ENCODE peak calls at places on chromosomes 11 and 22, in nine cellular contexts. V, M, H, P, K, A, O, T and S are unnamed samples.

GRCh38 chr11:123231263-123231662 is 36.2 kb upstream of the CLMP start:
- DNase-seq in V (peak), M (no peak), H (no peak), P (no peak), K (no peak), A (no peak), O (peak), T (no peak), S (no peak)

GRCh38 chr11:67452141-67452952 is at the start of gene GPR152:
- DNase-seq in V (no peak), M (no peak), H (no peak), P (peak), K (peak), A (no peak), O (no peak), T (peak), S (no peak)

GRCh38 chr11:121536116-121536515 is 83.3 kb upstream of the SORL1-AS1 start:
- DNase-seq in V (no peak), M (no peak), H (no peak), P (no peak), K (no peak), A (no peak), O (no peak), T (no peak), S (no peak)

GRCh38 chr11:32473282-32473909 is 38.1 kb upstream of the WT1 start:
- DNase-seq in V (no peak), M (no peak), H (no peak), P (no peak), K (no peak), A (no peak), O (no peak), T (no peak), S (no peak)

GRCh38 chr11:2377511-2378443 is 667 bp downstream of the CD81 start:
- DNase-seq in V (peak), M (no peak), H (peak), P (peak), K (peak), A (peak), O (no peak), T (peak), S (no peak)

GRCh38 chr11:132658004-132658403 is 874.3 kb downstream of the OPCML start:
- DNase-seq in V (no peak), M (no peak), H (no peak), P (no peak), K (no peak), A (no peak), O (no peak), T (no peak), S (peak)

GRCh38 chr11:61851900-61852295 is 23.8 kb downstream of the FADS2 start:
- DNase-seq in V (no peak), M (no peak), H (no peak), P (no peak), K (no peak), A (no peak), O (no peak), T (no peak), S (no peak)

GRCh38 chr22:18076060-18076497 is 1.7 kb upstream of the PEX26 start:
- DNase-seq in V (peak), M (peak), H (no peak), P (peak), K (peak), A (peak), O (peak), T (peak), S (peak)

GRCh38 chr11:405976-406795 is 8.6 kb downstream of the SIGIRR start:
- DNase-seq in V (no peak), M (no peak), H (no peak), P (no peak), K (peak), A (no peak), O (no peak), T (peak), S (no peak)

GRCh38 chr11:88284306-88285057 is 53.1 kb downstream of the CTSC start:
- DNase-seq in V (peak), M (no peak), H (no peak), P (no peak), K (no peak), A (no peak), O (no peak), T (no peak), S (no peak)

GRCh38 chr11:45647786-45648185 is 17.6 kb downstream of the CHST1 start:
- DNase-seq in V (no peak), M (no peak), H (no peak), P (no peak), K (no peak), A (no peak), O (no peak), T (no peak), S (no peak)

GRCh38 chr22:31170971-31171370 is 11.0 kb downstream of the RNF185 start:
- DNase-seq in V (no peak), M (no peak), H (no peak), P (no peak), K (no peak), A (no peak), O (no peak), T (no peak), S (no peak)

GRCh38 chr11:91927448-91927847 is 297.2 kb upstream of the FAT3 start:
- DNase-seq in V (no peak), M (no peak), H (no peak), P (no peak), K (no peak), A (no peak), O (no peak), T (no peak), S (no peak)

DNA sequence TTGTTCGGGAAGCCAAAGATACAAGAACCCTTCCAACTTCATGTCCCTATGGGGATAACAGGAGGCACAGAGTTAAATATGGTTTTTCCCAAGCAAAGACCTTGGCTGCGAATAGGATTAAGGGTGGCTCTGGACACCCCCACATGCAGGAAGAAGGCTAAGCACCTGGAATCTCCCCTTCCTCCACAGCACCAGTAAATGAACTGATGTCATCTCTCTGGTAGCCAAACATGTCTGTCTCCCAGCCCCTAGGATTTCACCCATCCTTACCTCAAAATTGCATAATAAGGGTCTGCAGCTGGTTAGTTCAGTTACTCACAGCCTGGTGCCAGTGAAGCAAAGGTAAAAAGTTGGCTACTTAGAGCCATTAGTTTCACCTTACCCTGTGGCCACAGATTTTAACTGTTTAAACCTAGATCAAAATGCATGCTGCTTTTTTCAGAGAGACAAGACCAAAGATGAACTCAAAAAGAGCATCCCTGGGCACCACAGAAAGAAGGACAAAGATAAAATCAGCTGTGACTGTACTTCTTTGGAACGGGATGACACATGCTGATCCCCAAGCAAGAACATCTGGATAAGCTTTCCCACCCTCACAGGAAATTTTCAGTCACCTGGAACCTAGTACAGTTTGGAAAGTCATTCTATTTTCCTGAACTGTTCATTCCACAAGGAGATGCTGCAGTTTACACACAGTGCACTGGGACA is 77.3 kb upstream of the AKIP1 start:
- DNase-seq in V (peak), M (no peak), H (no peak), P (no peak), K (no peak), A (no peak), O (no peak), T (no peak), S (no peak)
- H3K4me3 ChIP-seq in V (no peak), M (no peak), H (no peak), P (no peak), K (no peak), A (no peak), O (no peak), T (no peak), S (no peak)

GRCh38 chr11:64925536-64926449 is 1.3 kb downstream of the PPP2R5B start:
- DNase-seq in V (no peak), M (no peak), H (no peak), P (peak), K (peak), A (no peak), O (no peak), T (no peak), S (no peak)
- H3K4me3 ChIP-seq in V (peak), M (peak), H (peak), P (no peak), K (peak), A (no peak), O (peak), T (peak), S (peak)

DNA sequence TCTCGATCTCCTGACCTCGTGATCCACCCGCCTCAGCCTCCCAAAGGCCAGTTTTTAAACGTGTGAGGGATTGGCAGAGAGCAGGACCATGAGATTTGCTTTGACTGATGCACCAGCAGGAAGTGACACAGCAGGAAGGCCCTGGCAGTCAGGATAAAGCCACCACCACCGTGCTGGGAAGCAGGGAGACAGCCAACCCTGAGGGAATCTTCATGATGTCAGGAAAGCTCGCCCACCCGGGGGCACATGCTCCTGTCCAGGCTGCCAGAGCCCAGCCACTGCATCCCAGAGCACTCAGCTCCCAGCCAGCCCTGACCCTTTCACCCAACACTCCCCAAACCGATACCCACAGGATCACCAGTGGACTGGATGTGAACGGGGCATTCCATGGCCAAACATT is 6.1 kb downstream of the TUBGCP6 start:
- DNase-seq in V (no peak), M (no peak), H (no peak), P (no peak), K (no peak), A (no peak), O (no peak), T (no peak), S (no peak)
- H3K4me3 ChIP-seq in V (no peak), M (no peak), H (no peak), P (no peak), K (no peak), A (no peak), O (no peak), T (no peak), S (no peak)

GRCh38 chr22:37199839-37200161 is 11.8 kb upstream of the C1QTNF6 start:
- DNase-seq in V (no peak), M (no peak), H (no peak), P (peak), K (no peak), A (no peak), O (no peak), T (no peak), S (no peak)
- H3K4me3 ChIP-seq in V (no peak), M (peak), H (peak), P (no peak), K (peak), A (peak), O (no peak), T (peak), S (no peak)

GRCh38 chr22:41801886-41802285 is 1.4 kb downstream of the CCDC134 start:
- DNase-seq in V (no peak), M (no peak), H (no peak), P (no peak), K (no peak), A (peak), O (no peak), T (no peak), S (no peak)
- H3K4me3 ChIP-seq in V (peak), M (peak), H (no peak), P (no peak), K (peak), A (peak), O (no peak), T (peak), S (no peak)

GRCh38 chr11:78139422-78140391 is at the start of gene ALG8:
- DNase-seq in V (peak), M (peak), H (peak), P (peak), K (peak), A (peak), O (peak), T (peak), S (peak)

GRCh38 chr11:78132475-78132874 is 7.0 kb downstream of the ALG8 start:
- DNase-seq in V (no peak), M (no peak), H (no peak), P (no peak), K (no peak), A (no peak), O (no peak), T (no peak), S (no peak)

GRCh38 chr11:78138694-78139421 is 568 bp downstream of the ALG8 start:
- DNase-seq in V (peak), M (no peak), H (no peak), P (no peak), K (no peak), A (peak), O (no peak), T (no peak), S (no peak)

GRCh38 chr11:78140392-78141077 is 1.1 kb upstream of the ALG8 start:
- DNase-seq in V (peak), M (no peak), H (no peak), P (no peak), K (no peak), A (peak), O (no peak), T (no peak), S (no peak)

DNA sequence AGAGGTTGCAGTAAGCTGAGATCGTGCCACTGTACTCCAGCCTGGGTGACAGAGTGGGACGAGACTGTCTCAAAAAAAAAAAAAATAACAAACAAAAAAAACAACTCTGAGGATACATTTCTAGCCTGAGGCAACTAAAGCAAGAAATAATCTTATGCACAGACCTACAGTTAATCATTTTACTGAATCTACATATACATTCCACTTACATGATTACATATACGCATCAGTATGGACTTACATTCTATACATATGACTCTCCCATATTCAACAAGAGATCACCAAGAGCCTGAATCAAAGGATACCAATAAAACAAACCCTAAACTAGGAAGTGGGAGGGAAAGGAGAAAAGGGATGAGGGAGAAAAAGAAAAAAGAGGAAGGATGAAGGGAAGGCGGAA is 1.1 kb downstream of the ALG8 start:
- DNase-seq in V (no peak), M (no peak), H (no peak), P (no peak), K (no peak), A (peak), O (no peak), T (no peak), S (no peak)
- H3K4me3 ChIP-seq in V (no peak), M (peak), H (peak), P (no peak), K (peak), A (peak), O (no peak), T (peak), S (no peak)

DNA sequence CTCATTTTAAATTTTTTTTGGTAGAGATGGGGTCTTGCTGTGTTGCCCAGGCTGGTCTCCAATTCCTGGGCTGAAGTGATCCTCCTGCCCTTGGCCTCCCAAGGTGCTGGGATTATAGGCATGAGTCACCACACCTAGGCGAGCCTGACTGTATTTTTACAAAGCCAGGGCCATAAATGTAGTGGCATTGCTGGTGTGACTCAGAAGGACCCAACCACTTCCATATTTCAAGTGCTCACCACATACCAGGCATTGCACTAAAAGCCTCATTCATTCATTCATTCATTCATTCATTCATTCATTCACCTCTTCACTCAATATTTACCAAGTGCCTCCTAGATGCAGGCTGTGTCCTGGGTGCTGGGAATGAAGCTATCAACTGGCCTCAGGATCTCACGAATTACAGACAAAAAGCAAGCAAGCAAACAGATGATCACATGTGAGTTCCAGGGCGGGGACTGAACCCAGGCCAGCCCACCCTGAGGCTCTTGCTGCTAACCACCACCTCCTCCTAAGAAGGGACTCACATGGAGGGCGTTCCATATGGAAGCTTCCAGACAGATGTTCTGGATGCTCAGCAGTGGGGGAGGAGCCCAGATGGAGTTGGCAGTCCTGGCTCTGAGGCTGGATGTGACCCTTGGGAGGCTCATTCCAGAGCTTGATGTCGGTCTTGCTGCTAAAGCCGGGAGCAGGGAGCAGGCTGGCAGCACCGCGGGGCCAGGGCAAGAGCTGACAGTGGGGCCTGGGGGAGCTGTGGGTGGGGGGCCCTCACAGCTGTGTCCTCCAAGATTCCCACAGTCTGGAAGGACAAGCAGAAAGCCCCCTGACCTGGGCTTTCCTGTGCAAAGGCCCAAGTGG is 158.8 kb downstream of the CTTN start:
- DNase-seq in V (peak), M (no peak), H (no peak), P (no peak), K (peak), A (no peak), O (no peak), T (peak), S (no peak)
- H3K4me3 ChIP-seq in V (no peak), M (no peak), H (no peak), P (no peak), K (no peak), A (no peak), O (no peak), T (no peak), S (no peak)

GRCh38 chr22:44677299-44678244 is 24.4 kb upstream of the PRR5 start:
- DNase-seq in V (no peak), M (no peak), H (no peak), P (no peak), K (no peak), A (peak), O (no peak), T (no peak), S (no peak)

GRCh38 chr22:44680481-44680894 is 21.5 kb upstream of the PRR5 start:
- DNase-seq in V (no peak), M (no peak), H (no peak), P (no peak), K (no peak), A (no peak), O (no peak), T (no peak), S (no peak)

GRCh38 chr22:44678245-44678979 is 23.6 kb upstream of the PRR5 start:
- DNase-seq in V (no peak), M (no peak), H (no peak), P (no peak), K (no peak), A (no peak), O (no peak), T (no peak), S (no peak)

GRCh38 chr22:44680058-44680457 is 21.9 kb upstream of the PRR5 start:
- DNase-seq in V (no peak), M (no peak), H (no peak), P (no peak), K (no peak), A (no peak), O (no peak), T (no peak), S (no peak)

GRCh38 chr22:44678980-44679647 is 22.9 kb upstream of the PRR5 start:
- DNase-seq in V (no peak), M (no peak), H (no peak), P (no peak), K (no peak), A (no peak), O (no peak), T (no peak), S (no peak)
- H3K4me3 ChIP-seq in V (no peak), M (no peak), H (no peak), P (no peak), K (no peak), A (no peak), O (no peak), T (peak), S (no peak)

GRCh38 chr22:10727393-10727792 is 4800.6 kb upstream of the OR11H1 start:
- DNase-seq in V (no peak), M (no peak), H (no peak), P (no peak), K (no peak), A (no peak), O (no peak), T (no peak), S (no peak)
- H3K4me3 ChIP-seq in V (no peak), M (no peak), H (no peak), P (no peak), K (no peak), A (no peak), O (no peak), T (no peak), S (no peak)

GRCh38 chr11:125572916-125573315 is 3.6 kb downstream of the EI24 start:
- DNase-seq in V (no peak), M (no peak), H (no peak), P (no peak), K (no peak), A (no peak), O (no peak), T (no peak), S (no peak)

GRCh38 chr11:125569913-125570621 is 790 bp downstream of the EI24 start:
- DNase-seq in V (no peak), M (no peak), H (no peak), P (peak), K (peak), A (peak), O (no peak), T (no peak), S (no peak)

GRCh38 chr11:125568970-125569912 is at the start of gene EI24:
- DNase-seq in V (peak), M (peak), H (peak), P (peak), K (peak), A (peak), O (peak), T (peak), S (peak)

GRCh38 chr11:125566235-125566634 is 3.0 kb upstream of the EI24 start:
- DNase-seq in V (no peak), M (no peak), H (no peak), P (no peak), K (no peak), A (no peak), O (no peak), T (no peak), S (no peak)

GRCh38 chr11:125570952-125571351 is 1.7 kb downstream of the EI24 start:
- DNase-seq in V (no peak), M (no peak), H (no peak), P (no peak), K (no peak), A (no peak), O (no peak), T (no peak), S (no peak)
- H3K4me3 ChIP-seq in V (no peak), M (peak), H (no peak), P (no peak), K (peak), A (peak), O (no peak), T (no peak), S (no peak)